ENCODE peak calls at places on chromosomes 13 and 19, in five cellular contexts. F is mammary epithelial cell, D is fibroblast of pulmonary artery, K is endodermal cell, B is kidney epithelial cell. Y is an unnamed sample.

GRCh38 chr13:33776510-33776909 is 41.4 kb upstream of the RFC3 start:
- DNase-seq in F (no peak), D (no peak), K (no peak), B (no peak), Y (no peak)

GRCh38 chr19:45769821-45770191 is 754 bp upstream of the SIX5 start:
- DNase-seq in F (peak; percentile 47), D (peak; percentile 52), K (no peak), B (no peak), Y (no peak)

GRCh38 chr19:677201-677600 is 1.0 kb downstream of the FSTL3 start:
- DNase-seq in F (peak; percentile 83), D (peak; percentile 83), K (peak; percentile 52), B (peak; percentile 64), Y (no peak)

GRCh38 chr19:49579947-49580263 is 451 bp downstream of the NOSIP start:
- DNase-seq in F (no peak), D (no peak), K (no peak), B (no peak), Y (no peak)

GRCh38 chr13:114134944-114135610 is 2.7 kb upstream of the RASA3 start:
- DNase-seq in F (no peak), D (no peak), K (no peak), B (no peak), Y (no peak)

GRCh38 chr19:38838208-38838985 is 6.8 kb upstream of the ECH1 start:
- DNase-seq in F (peak; percentile 98), D (no peak), K (no peak), B (peak; percentile 61), Y (no peak)

GRCh38 chr19:58326501-58326913 is 287 bp upstream of the ZSCAN22 start:
- DNase-seq in F (no peak), D (no peak), K (no peak), B (no peak), Y (no peak)

GRCh38 chr13:101398191-101398590 is 18.1 kb downstream of the NALCN start:
- DNase-seq in F (peak; percentile 50), D (peak; percentile 10), K (no peak), B (no peak), Y (no peak)

GRCh38 chr13:80036845-80037504 is 304.0 kb downstream of the SPRY2 start:
- DNase-seq in F (no peak), D (no peak), K (no peak), B (no peak), Y (no peak)

DNA sequence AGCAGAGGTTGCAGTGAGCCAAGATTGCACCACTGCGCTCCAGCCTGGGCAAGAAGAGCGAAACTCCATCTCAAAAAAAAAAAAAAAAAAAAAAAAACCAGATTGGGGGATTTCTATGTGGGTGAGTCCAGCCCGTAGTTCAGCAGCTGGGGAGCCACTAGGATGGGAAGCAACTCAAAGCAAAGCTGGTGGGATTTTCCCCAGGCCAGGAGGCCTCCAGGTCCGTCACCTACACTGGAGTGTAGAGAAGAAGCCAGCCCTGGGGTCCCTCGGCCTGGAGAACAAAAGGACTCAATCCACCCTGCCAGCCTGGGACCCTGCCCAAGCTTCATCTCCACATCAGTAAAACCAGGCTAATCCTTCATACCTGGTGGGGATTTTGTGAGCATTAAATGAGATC is 121.3 kb upstream of the CACNA1A start:
- DNase-seq in F (no peak), D (no peak), K (no peak), B (no peak), Y (no peak)
- TF ChIP-seq CTCF in F (no peak), D (no peak), K (no peak), B (no peak), Y (no peak)

GRCh38 chr13:30708541-30708940 is 26.8 kb upstream of the ALOX5AP start:
- DNase-seq in F (no peak), D (peak; percentile 85), K (no peak), B (no peak), Y (no peak)

GRCh38 chr13:30702006-30702405 is 33.3 kb upstream of the ALOX5AP start:
- DNase-seq in F (no peak), D (no peak), K (peak; percentile 49), B (no peak), Y (no peak)

GRCh38 chr13:30700364-30700763 is 35.0 kb upstream of the ALOX5AP start:
- DNase-seq in F (no peak), D (no peak), K (no peak), B (no peak), Y (no peak)

GRCh38 chr13:30705672-30706071 is 29.7 kb upstream of the ALOX5AP start:
- DNase-seq in F (peak; percentile 65), D (no peak), K (peak; percentile 62), B (no peak), Y (no peak)

GRCh38 chr13:30704596-30704995 is 30.7 kb upstream of the ALOX5AP start:
- DNase-seq in F (no peak), D (no peak), K (no peak), B (no peak), Y (no peak)
- H3K4me3 ChIP-seq in F (no peak overlapping the region), D (no peak overlapping the region), K (no peak overlapping the region), B (no peak overlapping the region), Y (no peak overlapping the region)

GRCh38 chr19:32138416-32138815 is 207.0 kb upstream of the ZNF507 start:
- DNase-seq in F (no peak), D (no peak), K (no peak), B (no peak), Y (no peak)
- TF ChIP-seq CTCF in F (no peak), D (no peak), K (peak; percentile 57), B (no peak), Y (no peak)

DNA sequence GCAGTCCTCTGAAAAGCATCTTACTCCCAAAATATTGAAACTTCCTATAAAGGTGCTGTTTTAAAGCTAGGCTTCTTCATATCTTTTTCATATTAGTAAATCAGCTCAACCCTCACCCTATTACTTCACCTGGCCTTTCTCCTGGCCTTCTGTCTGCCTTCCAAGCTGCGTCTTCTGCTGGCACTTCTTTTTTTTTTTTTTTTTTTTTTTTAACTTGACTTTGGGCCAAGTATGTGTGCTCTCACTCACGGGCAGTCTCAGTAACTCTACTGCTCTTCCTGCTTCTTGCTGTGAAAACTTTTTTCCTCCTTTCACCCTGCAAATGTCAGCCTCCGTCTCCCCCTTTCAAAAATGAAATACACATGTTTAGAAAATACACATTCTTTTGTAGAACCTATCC is 41.2 kb upstream of the KCTD4 start:
- DNase-seq in F (peak; percentile 57), D (peak; percentile 65), K (no peak), B (no peak), Y (no peak)
- H3K4me3 ChIP-seq in F (no peak overlapping the region), D (no peak overlapping the region), K (no peak overlapping the region), B (no peak overlapping the region), Y (no peak overlapping the region)